ENCODE peak calls at places on chromosomes 5 and 9, in four cellular contexts. J, F, V and Q are unnamed samples.

GRCh38 chr5:148541054-148541835 is 113.1 kb downstream of the HTR4 start:
- DNase-seq in J (no peak), V (no peak), F (no peak), Q (peak; percentile 14)

GRCh38 chr5:111719773-111720172 is 37.2 kb downstream of the NREP start:
- DNase-seq in J (no peak), F (no peak), V (peak; percentile 17), Q (no peak)

GRCh38 chr5:9233712-9234111 is 312.2 kb downstream of the SEMA5A start:
- DNase-seq in F (no peak), V (peak; percentile 71), J (no peak), Q (peak; percentile 53)

GRCh38 chr9:125260564-125260963 is 1.1 kb upstream of the GAPVD1 start:
- DNase-seq in J (no peak), V (no peak), F (no peak), Q (no peak)

GRCh38 chr5:120454094-120454798 is 9.9 kb upstream of the PRR16 start:
- DNase-seq in V (peak; percentile 97), F (no peak), J (no peak), Q (peak; percentile 92)

GRCh38 chr5:1633605-1634336 is 110.0 kb upstream of the LPCAT1 start:
- DNase-seq in F (peak; percentile 88), V (peak; percentile 77), J (peak; percentile 82), Q (peak; percentile 72)

GRCh38 chr5:180352116-180352975 is 790 bp downstream of the GFPT2 start:
- DNase-seq in F (peak; percentile 71), J (no peak), V (peak; percentile 44), Q (peak; percentile 44)

GRCh38 chr5:16552666-16553343 is 64.0 kb downstream of the RETREG1 start:
- DNase-seq in F (peak; percentile 31), V (peak; percentile 72), J (peak; percentile 55), Q (peak; percentile 67)

GRCh38 chr9:16247188-16247875 is 623.1 kb downstream of the BNC2 start:
- DNase-seq in V (peak; percentile 87), J (peak; percentile 34), F (no peak), Q (peak; percentile 77)

GRCh38 chr9:120608421-120608820 is 28.5 kb upstream of the CDK5RAP2 start:
- DNase-seq in F (no peak), V (no peak), J (no peak), Q (no peak)
- TF ChIP-seq CTCF in F (no peak), V (no peak), J (no peak), Q (no peak)

GRCh38 chr5:5492087-5492933 is 69.8 kb downstream of the ICE1 start:
- DNase-seq in J (peak; percentile 67), F (no peak), V (peak; percentile 57), Q (peak; percentile 76)
- H3K4me3 ChIP-seq in J (no peak overlapping the region), F (no peak overlapping the region), V (no peak overlapping the region), Q (no peak overlapping the region)

DNA sequence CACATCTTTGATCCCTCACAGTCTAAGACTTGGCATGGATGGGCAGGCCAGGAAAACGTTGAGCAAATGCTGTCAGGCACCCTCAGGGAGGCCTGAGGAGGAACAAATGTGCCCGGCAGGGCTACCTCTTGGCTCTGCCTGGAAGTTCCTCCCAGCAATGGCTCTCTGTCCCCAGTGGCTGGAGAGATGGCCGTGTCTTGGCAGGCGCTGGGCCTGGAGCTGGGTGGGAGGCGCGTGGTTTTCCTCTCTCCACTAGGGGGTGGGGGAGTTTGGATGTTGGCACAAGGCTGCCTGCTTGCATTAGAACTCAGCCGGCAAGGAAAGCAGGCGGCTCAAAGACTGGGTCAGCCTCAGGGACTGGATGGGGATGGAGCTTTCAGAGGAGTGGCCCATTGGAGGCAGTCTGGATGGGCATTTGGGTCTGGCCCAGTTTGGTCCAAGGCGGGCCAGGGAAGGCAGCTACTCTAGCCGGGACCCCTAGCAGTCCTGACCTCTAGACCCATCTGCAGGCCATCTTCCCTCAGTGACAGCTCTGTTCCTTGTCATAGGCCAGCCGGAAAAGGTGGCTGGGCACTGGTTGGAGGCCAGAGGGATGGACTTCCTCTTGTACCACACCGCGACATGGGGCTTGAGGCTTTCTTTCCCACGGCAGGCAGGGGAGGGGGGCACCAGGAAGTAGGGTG is 68.2 kb upstream of the STC2 start:
- DNase-seq in F (no peak), V (peak; percentile 11), J (peak; percentile 20), Q (no peak)
- TF ChIP-seq CTCF in F (no peak), V (peak; percentile 27), J (peak; percentile 6), Q (peak; percentile 11)

DNA sequence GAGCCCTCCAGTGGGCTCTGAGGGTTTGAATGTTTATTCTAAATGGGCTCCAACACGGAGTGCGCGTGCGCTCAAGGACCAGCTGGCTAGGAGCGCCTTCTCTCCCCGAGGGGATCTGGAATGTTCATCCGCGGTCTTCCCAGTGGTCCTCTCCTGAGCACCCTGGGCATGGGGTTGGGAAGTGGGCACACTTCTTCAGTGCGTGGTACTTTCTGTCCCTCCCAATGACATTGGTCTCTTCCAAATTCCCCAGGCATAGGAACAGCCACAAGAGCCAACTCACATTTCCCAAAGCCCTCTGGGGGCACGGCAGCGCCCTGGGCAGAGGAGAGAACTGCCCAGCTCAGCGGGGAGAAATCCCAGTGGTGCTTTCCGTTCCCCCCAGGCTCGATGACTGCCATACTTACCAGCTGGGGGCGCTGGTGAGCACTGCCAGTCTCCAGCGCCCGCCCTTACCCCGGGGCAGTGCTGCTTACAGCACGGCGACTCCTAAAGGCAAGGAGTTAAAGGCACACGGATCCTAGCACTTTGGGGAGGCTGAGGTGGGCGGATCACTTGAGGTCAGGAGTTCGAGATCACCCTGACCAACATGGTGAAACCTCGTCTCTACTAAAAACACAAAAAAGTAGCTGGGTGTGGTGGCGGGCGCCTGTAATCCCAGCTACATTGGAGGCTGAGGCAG is 29.9 kb upstream of the OBP2B start:
- DNase-seq in J (peak; percentile 93), V (peak; percentile 51), F (peak; percentile 81), Q (no peak)
- H3K4me3 ChIP-seq in J (peak overlapping the region; percentile 40), V (peak overlapping the region; percentile 31), F (peak overlapping the region; percentile 17), Q (no peak overlapping the region)

DNA sequence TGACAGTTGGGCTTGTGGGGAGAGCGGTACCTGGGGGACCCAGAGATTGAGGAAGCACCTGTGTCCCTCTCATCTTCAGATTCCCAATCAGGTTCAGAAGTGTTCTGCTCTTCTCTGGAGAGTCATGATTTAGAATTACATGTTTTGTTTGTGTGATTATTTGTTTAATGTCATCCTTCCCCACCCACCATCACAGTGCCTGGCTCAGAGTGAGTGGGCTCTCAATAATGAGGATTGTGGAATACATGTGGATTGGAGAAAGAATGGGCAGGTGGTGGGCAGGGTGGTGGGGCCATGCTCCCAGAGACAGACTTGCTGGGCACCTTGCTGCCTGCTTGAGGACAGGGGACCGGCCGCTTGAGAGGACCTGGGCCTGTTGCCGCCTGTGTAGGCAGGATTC is 88.0 kb downstream of the PPARGC1B start:
- DNase-seq in V (no peak), J (no peak), F (no peak), Q (no peak)
- TF ChIP-seq CTCF in V (no peak), J (no peak), F (no peak), Q (no peak)

GRCh38 chr5:124043456-124043855 is 531.5 kb downstream of the CSNK1G3 start:
- DNase-seq in F (no peak), V (no peak), J (peak; percentile 52), Q (no peak)

GRCh38 chr5:124034963-124035362 is 523.0 kb downstream of the CSNK1G3 start:
- DNase-seq in J (no peak), F (no peak), V (no peak), Q (no peak)

GRCh38 chr5:124036786-124037185 is 524.8 kb downstream of the CSNK1G3 start:
- DNase-seq in F (no peak), V (no peak), J (no peak), Q (no peak)

DNA sequence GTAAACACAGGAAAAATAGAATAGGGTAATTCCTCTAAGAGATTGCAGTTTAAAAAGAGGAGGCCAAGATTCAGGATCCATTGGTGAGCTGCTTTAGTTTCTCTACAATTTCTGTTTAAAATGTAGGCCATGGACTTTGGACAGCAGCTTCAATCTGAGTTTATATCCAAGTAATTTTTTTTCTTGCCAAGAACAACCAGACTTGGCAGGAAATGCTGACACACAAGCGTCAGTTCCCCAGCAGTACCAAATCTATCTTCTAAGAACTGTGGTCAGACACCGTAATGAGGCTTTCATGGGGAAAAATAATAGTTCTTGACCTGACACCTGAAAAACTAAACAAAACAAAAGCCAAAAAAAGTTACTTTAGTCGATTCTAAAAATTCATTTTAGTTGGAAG is 528.8 kb downstream of the CSNK1G3 start:
- DNase-seq in F (no peak), V (peak; percentile 12), J (no peak), Q (peak; percentile 62)
- H3K4me3 ChIP-seq in F (no peak overlapping the region), V (no peak overlapping the region), J (no peak overlapping the region), Q (no peak overlapping the region)